ENCODE peak calls at places on chromosome 12, in four cellular contexts. One of them, this sample, is unnamed.

GRCh38 chr12:21456291-21456780 is 18.9 kb downstream of the PYROXD1 start:
- DNase-seq in stomach: no peak
- DNase-seq in CD8-positive, alpha-beta T cell: peak; percentile 49
- DNase-seq in PC-3: peak; percentile 10
- DNase-seq in this sample: no peak

GRCh38 chr12:100491104-100491503 is 17.4 kb downstream of the NR1H4 start:
- DNase-seq in stomach: no peak
- DNase-seq in CD8-positive, alpha-beta T cell: no peak
- DNase-seq in PC-3: no peak
- DNase-seq in this sample: no peak

GRCh38 chr12:6295187-6295811 is 15.2 kb upstream of the PLEKHG6 start:
- DNase-seq in stomach: peak; percentile 48
- DNase-seq in CD8-positive, alpha-beta T cell: no peak
- DNase-seq in PC-3: peak; percentile 88
- DNase-seq in this sample: peak; percentile 55

GRCh38 chr12:69243099-69244084 is 4.0 kb downstream of the CPSF6 start:
- DNase-seq in stomach: no peak
- DNase-seq in CD8-positive, alpha-beta T cell: peak; percentile 19
- DNase-seq in PC-3: no peak
- DNase-seq in this sample: no peak

GRCh38 chr12:31736472-31736871 is 7.7 kb upstream of the AMN1 start:
- DNase-seq in stomach: no peak
- DNase-seq in CD8-positive, alpha-beta T cell: peak; percentile 88
- DNase-seq in PC-3: peak; percentile 60
- DNase-seq in this sample: no peak

GRCh38 chr12:92030618-92031017 is 115.0 kb downstream of the BTG1 start:
- DNase-seq in stomach: peak; percentile 53
- DNase-seq in CD8-positive, alpha-beta T cell: peak; percentile 76
- DNase-seq in PC-3: no peak
- DNase-seq in this sample: no peak

GRCh38 chr12:10354071-10354470 is 35.8 kb downstream of the KLRK1 start:
- DNase-seq in stomach: no peak
- DNase-seq in CD8-positive, alpha-beta T cell: no peak
- DNase-seq in PC-3: no peak
- DNase-seq in this sample: no peak

GRCh38 chr12:89351489-89352241 is 636 bp downstream of the DUSP6 start:
- DNase-seq in stomach: peak; percentile 47
- DNase-seq in CD8-positive, alpha-beta T cell: peak; percentile 41
- DNase-seq in PC-3: no peak
- DNase-seq in this sample: no peak

GRCh38 chr12:130715996-130716917 is at the start of gene RIMBP2:
- DNase-seq in stomach: peak; percentile 14
- DNase-seq in CD8-positive, alpha-beta T cell: no peak
- DNase-seq in PC-3: no peak
- DNase-seq in this sample: no peak

GRCh38 chr12:26195250-26195640 is at the start of gene SSPN:
- DNase-seq in stomach: peak; percentile 61
- DNase-seq in CD8-positive, alpha-beta T cell: no peak
- DNase-seq in PC-3: peak; percentile 54
- DNase-seq in this sample: peak; percentile 37

GRCh38 chr12:82687020-82687951 is 580 bp downstream of the TMTC2 start:
- DNase-seq in stomach: peak; percentile 83
- DNase-seq in CD8-positive, alpha-beta T cell: peak; percentile 66
- DNase-seq in PC-3: peak; percentile 56
- DNase-seq in this sample: no peak

GRCh38 chr12:51383281-51383905 is 7.8 kb downstream of the GALNT6 start:
- DNase-seq in stomach: no peak
- DNase-seq in CD8-positive, alpha-beta T cell: no peak
- DNase-seq in PC-3: peak; percentile 96
- DNase-seq in this sample: no peak

GRCh38 chr12:43306066-43306465 is 245.9 kb downstream of the ADAMTS20 start:
- DNase-seq in stomach: no peak
- DNase-seq in CD8-positive, alpha-beta T cell: no peak
- DNase-seq in PC-3: peak; percentile 89
- DNase-seq in this sample: peak; percentile 90

GRCh38 chr12:1126089-1126488 is 135.1 kb downstream of the ERC1 start:
- DNase-seq in stomach: no peak
- DNase-seq in CD8-positive, alpha-beta T cell: peak; percentile 21
- DNase-seq in PC-3: no peak
- DNase-seq in this sample: no peak

GRCh38 chr12:18580286-18580685 is 157.5 kb downstream of the PLCZ1 start:
- DNase-seq in stomach: no peak
- DNase-seq in CD8-positive, alpha-beta T cell: no peak
- DNase-seq in PC-3: no peak
- DNase-seq in this sample: no peak

GRCh38 chr12:51505363-51505762 is 80.7 kb downstream of the SLC4A8 start:
- DNase-seq in stomach: no peak
- DNase-seq in CD8-positive, alpha-beta T cell: no peak
- DNase-seq in PC-3: no peak
- DNase-seq in this sample: no peak

GRCh38 chr12:46024099-46024498 is 33.7 kb upstream of the SCAF11 start:
- DNase-seq in stomach: no peak
- DNase-seq in CD8-positive, alpha-beta T cell: no peak
- DNase-seq in PC-3: no peak
- DNase-seq in this sample: no peak

GRCh38 chr12:103350116-103350515 is 145.7 kb downstream of the C12orf42 start:
- DNase-seq in stomach: no peak
- DNase-seq in CD8-positive, alpha-beta T cell: no peak
- DNase-seq in PC-3: no peak
- DNase-seq in this sample: no peak

GRCh38 chr12:58629376-58629775 is 290.9 kb downstream of the LRIG3 start:
- DNase-seq in stomach: no peak
- DNase-seq in CD8-positive, alpha-beta T cell: no peak
- DNase-seq in PC-3: no peak
- DNase-seq in this sample: peak; percentile 13

GRCh38 chr12:32917094-32917611 is 20.6 kb upstream of the PKP2 start:
- DNase-seq in stomach: no peak
- DNase-seq in CD8-positive, alpha-beta T cell: no peak
- DNase-seq in PC-3: peak; percentile 72
- DNase-seq in this sample: peak; percentile 55

GRCh38 chr12:116423053-116423452 is 136.1 kb upstream of the MAP1LC3B2 start:
- DNase-seq in stomach: no peak
- DNase-seq in CD8-positive, alpha-beta T cell: no peak
- DNase-seq in PC-3: peak; percentile 48
- DNase-seq in this sample: no peak

GRCh38 chr12:131608740-131609665 is 101.9 kb upstream of the SFSWAP start:
- DNase-seq in stomach: peak; percentile 48
- DNase-seq in CD8-positive, alpha-beta T cell: peak; percentile 52
- DNase-seq in PC-3: peak; percentile 68
- DNase-seq in this sample: no peak

DNA sequence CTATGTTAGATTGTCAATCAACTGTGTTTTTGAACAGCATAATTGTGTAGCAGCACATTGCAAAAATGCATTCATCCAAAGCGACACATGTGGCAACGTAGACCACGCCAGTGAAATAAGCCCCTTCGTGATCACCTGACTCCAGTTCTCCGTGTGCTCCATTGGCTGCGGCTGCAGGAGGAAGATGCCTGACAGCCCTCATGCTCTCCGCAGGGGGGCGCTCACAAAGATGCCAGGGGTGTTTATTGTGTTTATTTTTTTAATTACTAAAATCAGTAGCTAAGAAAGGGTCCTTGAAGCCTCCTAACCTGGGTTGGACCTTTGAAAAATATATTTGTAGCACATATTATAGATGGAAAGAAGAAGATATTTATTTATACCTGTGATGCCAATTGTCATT is 116.3 kb downstream of the SLC15A4 start:
- DNase-seq in stomach: no peak
- DNase-seq in CD8-positive, alpha-beta T cell: no peak
- DNase-seq in PC-3: no peak
- DNase-seq in this sample: no peak
- TF ChIP-seq CTCF in stomach: no peak
- TF ChIP-seq CTCF in CD8-positive, alpha-beta T cell: no peak
- TF ChIP-seq CTCF in PC-3: peak; percentile 37
- TF ChIP-seq CTCF in this sample: no peak

DNA sequence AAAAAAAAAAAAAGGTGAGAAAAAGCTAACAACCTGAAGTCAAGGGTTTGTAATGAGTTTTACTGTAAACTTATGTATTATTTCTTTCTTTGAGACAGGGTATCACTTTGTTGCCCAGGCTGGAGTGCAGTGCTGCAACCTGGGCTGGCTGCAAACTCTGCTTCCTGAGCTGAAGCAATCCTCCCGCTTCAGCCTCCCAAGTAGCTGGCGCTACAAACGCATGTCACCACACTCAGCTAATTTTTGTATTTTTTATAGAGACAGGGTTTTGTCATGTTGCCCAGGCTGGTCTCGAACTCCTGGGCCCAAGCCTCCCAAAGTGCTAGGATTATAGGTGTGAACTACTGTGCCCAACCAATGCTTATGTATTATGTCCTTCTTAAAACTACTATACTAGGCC is 9.2 kb downstream of the ATF7 start:
- DNase-seq in stomach: no peak
- DNase-seq in CD8-positive, alpha-beta T cell: no peak
- DNase-seq in PC-3: no peak
- DNase-seq in this sample: no peak
- H3K4me3 ChIP-seq in stomach: no peak overlapping the region
- H3K4me3 ChIP-seq in CD8-positive, alpha-beta T cell: no peak overlapping the region
- H3K4me3 ChIP-seq in PC-3: no peak overlapping the region
- H3K4me3 ChIP-seq in this sample: no peak overlapping the region

DNA sequence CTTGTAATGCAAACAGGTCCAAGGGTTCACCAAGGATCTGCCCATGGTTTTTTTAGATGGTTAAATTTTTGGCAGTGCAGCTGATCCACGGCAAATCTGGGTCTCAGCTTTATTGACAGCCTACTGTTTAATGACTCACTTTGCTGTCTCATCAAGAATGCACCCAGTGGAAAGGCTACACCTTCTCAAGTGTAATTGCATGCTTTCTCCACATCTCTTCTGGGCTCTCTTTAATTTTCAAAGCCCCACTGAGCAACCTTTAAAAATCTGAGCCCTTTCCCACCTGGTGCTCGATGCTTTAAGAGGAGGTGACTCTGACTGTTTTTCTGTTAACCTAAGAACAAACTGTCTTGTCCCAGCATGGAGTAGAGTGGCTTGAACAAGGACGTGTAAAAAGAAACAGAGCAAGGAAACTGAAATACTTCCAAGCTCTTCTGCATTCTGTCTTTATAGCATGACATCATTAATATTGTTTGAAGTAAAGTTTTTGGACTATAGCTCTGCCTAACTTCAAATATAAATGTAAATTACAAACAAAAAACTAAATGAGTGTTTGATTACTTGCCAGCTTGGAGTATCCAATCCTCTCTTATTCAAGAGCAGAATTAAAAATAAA is 214.2 kb upstream of the KRR1 start:
- DNase-seq in stomach: no peak
- DNase-seq in CD8-positive, alpha-beta T cell: no peak
- DNase-seq in PC-3: peak; percentile 87
- DNase-seq in this sample: no peak
- TF ChIP-seq CTCF in stomach: no peak
- TF ChIP-seq CTCF in CD8-positive, alpha-beta T cell: no peak
- TF ChIP-seq CTCF in PC-3: peak; percentile 43
- TF ChIP-seq CTCF in this sample: peak; percentile 18

GRCh38 chr12:95551913-95552516 is 739 bp upstream of the USP44 start:
- DNase-seq in stomach: no peak
- DNase-seq in CD8-positive, alpha-beta T cell: no peak
- DNase-seq in PC-3: no peak
- DNase-seq in this sample: no peak
- H3K4me3 ChIP-seq in stomach: no peak overlapping the region
- H3K4me3 ChIP-seq in CD8-positive, alpha-beta T cell: peak overlapping the region; percentile 42
- H3K4me3 ChIP-seq in PC-3: no peak overlapping the region
- H3K4me3 ChIP-seq in this sample: no peak overlapping the region

GRCh38 chr12:30515351-30515750 is 180.3 kb downstream of the IPO8 start:
- DNase-seq in stomach: no peak
- DNase-seq in CD8-positive, alpha-beta T cell: no peak
- DNase-seq in PC-3: peak; percentile 6
- DNase-seq in this sample: peak; percentile 29
- TF ChIP-seq CTCF in stomach: no peak
- TF ChIP-seq CTCF in CD8-positive, alpha-beta T cell: no peak
- TF ChIP-seq CTCF in PC-3: peak; percentile 53
- TF ChIP-seq CTCF in this sample: peak; percentile 20

DNA sequence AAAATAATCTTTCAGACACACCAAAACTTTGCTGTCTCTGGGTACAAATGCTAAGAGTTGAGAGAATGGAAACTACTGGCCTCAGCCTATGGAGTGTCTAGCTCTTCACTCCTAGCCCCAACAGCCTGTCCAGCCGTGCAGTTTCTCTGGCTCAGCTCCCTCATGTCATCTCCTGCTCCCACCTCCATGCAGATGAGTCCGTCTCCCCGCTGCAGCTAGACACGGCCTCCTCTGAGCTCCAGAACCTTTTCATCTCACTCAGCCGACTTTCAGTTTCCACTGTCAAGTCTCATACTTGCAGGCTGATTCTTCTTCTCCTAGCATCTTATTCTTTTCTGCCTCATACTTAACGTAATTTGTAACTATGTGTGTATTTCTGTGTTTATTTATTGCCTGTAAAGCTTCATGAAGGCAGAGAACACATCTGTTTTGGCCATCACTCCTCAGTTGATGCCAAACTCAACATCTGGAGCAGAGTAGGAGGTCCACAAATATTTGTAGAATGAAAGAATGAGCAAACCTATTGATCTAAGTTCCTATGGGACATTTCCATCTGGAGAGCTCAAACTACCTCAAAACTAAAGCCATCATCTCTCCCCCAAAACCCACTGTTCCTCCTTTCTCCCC is 139.7 kb upstream of the PWP1 start:
- DNase-seq in stomach: no peak
- DNase-seq in CD8-positive, alpha-beta T cell: no peak
- DNase-seq in PC-3: no peak
- DNase-seq in this sample: no peak
- H3K4me3 ChIP-seq in stomach: no peak overlapping the region
- H3K4me3 ChIP-seq in CD8-positive, alpha-beta T cell: no peak overlapping the region
- H3K4me3 ChIP-seq in PC-3: no peak overlapping the region
- H3K4me3 ChIP-seq in this sample: no peak overlapping the region

DNA sequence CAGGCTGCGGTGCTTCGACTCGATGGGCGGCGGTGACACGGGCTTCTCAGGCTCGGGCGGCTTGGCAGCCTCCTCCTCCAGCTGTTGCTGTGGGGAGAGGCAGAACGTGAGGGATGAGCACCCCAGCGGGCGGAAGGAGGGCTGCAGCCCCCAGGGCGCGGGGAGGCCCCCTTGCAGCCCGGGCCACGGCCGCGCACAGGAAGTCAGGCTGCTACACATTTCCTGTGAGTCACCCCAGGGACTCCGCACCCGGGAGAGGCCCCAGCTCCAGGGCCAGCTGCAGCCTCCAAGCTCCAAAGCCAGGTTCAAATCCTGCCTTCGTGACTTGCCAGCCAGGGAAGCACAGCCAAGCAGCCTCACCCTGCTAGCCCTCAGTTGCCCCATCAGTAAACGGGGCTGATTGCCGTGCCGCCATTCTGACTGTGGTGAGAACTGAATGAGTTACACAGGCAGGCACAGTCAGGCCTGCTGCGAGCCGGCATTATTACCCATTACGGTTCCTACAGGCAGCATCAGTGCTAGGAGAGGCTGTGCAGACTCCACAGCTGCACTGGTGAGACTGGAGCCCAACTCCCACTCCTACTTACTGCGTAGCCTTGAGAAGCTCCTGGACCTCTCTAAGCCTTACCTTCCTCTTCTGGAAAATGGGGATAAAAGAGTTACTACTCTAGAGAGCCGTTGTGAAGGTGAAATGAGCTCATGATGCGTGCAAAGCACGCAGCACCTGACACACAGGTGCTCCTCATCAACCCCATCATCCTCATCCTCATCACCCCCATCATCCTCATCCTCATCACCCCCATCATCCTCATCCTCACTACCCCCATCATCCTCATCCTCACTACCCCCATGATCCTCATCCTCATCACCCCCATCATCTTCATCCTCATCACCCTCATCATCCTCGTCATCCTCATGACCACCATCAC is 100.9 kb downstream of the NCOR2 start:
- DNase-seq in stomach: peak; percentile 57
- DNase-seq in CD8-positive, alpha-beta T cell: peak; percentile 94
- DNase-seq in PC-3: no peak
- DNase-seq in this sample: no peak
- TF ChIP-seq CTCF in stomach: no peak
- TF ChIP-seq CTCF in CD8-positive, alpha-beta T cell: peak; percentile 68
- TF ChIP-seq CTCF in PC-3: no peak
- TF ChIP-seq CTCF in this sample: no peak